ENCODE peak calls at places on chromosomes 5 and 9, in ten cellular contexts. A is AG10803; L is T-helper 9 cell; T is lower lobe of right lung; F is GM18507; K is DMS79; Q is stimulated activated naive CD8-positive, alpha-beta T cell treated with anti-CD3 and anti-CD28 coated beads, Interleukin-15, Interleukin-2, amounts not matched to agents 100 U/mL and 50 U/mL, for 24 hours; R is tibial nerve; W is endothelial cell; S is hypothalamus. Z is an unnamed sample.

GRCh38 chr9:116959775-116960174 is 272.7 kb downstream of the TRIM32 start:
- DNase-seq in W (no peak), L (no peak), R (no peak), F (no peak), T (no peak), K (peak; percentile 25), Q (no peak), A (peak; percentile 7), S (peak; percentile 19), Z (no peak)

GRCh38 chr5:146568161-146568560 is 52.2 kb upstream of the GPR151 start:
- DNase-seq in S (no peak), L (no peak), T (no peak), A (no peak), R (no peak), Q (no peak), F (no peak), W (no peak), K (no peak), Z (no peak)

GRCh38 chr9:93479726-93480125 is 26.3 kb upstream of the FAM120AOS start:
- DNase-seq in S (no peak), L (no peak), R (no peak), W (no peak), F (no peak), Q (no peak), K (no peak), T (no peak), A (peak; percentile 79), Z (no peak)

GRCh38 chr9:83281306-83282255 is 218.6 kb upstream of the RASEF start:
- DNase-seq in T (no peak), W (no peak), F (no peak), S (peak; percentile 5), Q (no peak), A (peak; percentile 83), R (no peak), L (no peak), K (peak; percentile 83), Z (no peak)

GRCh38 chr9:2824564-2824963 is 19.3 kb downstream of the PUM3 start:
- DNase-seq in F (no peak), S (no peak), Q (peak; percentile 16), T (no peak), R (no peak), A (no peak), L (no peak), W (peak; percentile 48), K (no peak), Z (no peak)

GRCh38 chr5:178784391-178784790 is 53.9 kb upstream of the ZNF354A start:
- DNase-seq in W (no peak), Q (no peak), K (no peak), F (no peak), T (no peak), A (no peak), L (no peak), S (no peak), R (no peak), Z (no peak)

GRCh38 chr5:39283231-39283818 is 64.0 kb upstream of the FYB1 start:
- DNase-seq in S (no peak), K (no peak), Q (peak; percentile 55), L (peak; percentile 19), W (peak; percentile 55), T (no peak), F (no peak), A (peak; percentile 70), R (no peak), Z (peak; percentile 42)

GRCh38 chr9:130607640-130608420 is 28.5 kb downstream of the FUBP3 start:
- DNase-seq in L (no peak), A (peak; percentile 61), K (no peak), R (no peak), S (no peak), Q (no peak), W (no peak), T (no peak), F (no peak), Z (no peak)

GRCh38 chr5:31806566-31806965 is 167.6 kb downstream of the PDZD2 start:
- DNase-seq in F (no peak), W (no peak), R (no peak), S (no peak), A (peak; percentile 45), K (no peak), Q (no peak), T (no peak), L (no peak), Z (no peak)

GRCh38 chr9:37392272-37392671 is 30.2 kb upstream of the GRHPR start:
- DNase-seq in S (no peak), L (no peak), K (no peak), W (no peak), A (no peak), R (no peak), T (no peak), Q (no peak), F (no peak), Z (no peak)

GRCh38 chr9:129287595-129288305 is 109.7 kb upstream of the IER5L start:
- DNase-seq in F (no peak), L (no peak), A (no peak), K (peak; percentile 33), Q (no peak), T (peak; percentile 34), R (peak; percentile 10), S (no peak), W (no peak), Z (no peak)

GRCh38 chr5:139635606-139636206 is 12.4 kb upstream of the CXXC5 start:
- DNase-seq in F (no peak), A (peak; percentile 98), S (no peak), R (no peak), Q (peak; percentile 39), W (peak; percentile 42), L (no peak), T (peak; percentile 89), K (peak; percentile 74), Z (peak; percentile 95)

GRCh38 chr9:14212697-14213420 is 101.1 kb downstream of the NFIB start:
- DNase-seq in A (no peak), W (no peak), L (no peak), Q (no peak), F (no peak), R (no peak), K (no peak), S (no peak), T (no peak), Z (no peak)

GRCh38 chr9:127167560-127168326 is 45.3 kb upstream of the ANGPTL2 start:
- DNase-seq in T (no peak), W (no peak), R (no peak), Q (no peak), A (no peak), F (no peak), L (no peak), S (no peak), K (no peak), Z (no peak)